ENCODE peak calls at places on chromosome 19, in eight cellular contexts. One of them, this sample, is unnamed.

GRCh38 chr19:17124025-17124424 is 48.4 kb downstream of the MYO9B start:
- DNase-seq in CD4-positive, alpha-beta T cell: no peak
- DNase-seq in cardiac fibroblast: no peak
- DNase-seq in heart left ventricle: no peak
- DNase-seq in tibial nerve: no peak
- DNase-seq in lower leg skin: no peak
- DNase-seq in MCF 10A: no peak
- DNase-seq in AG09309: no peak
- DNase-seq in this sample: no peak

GRCh38 chr19:46698395-46699321 is 18.3 kb downstream of the PRKD2 start:
- DNase-seq in CD4-positive, alpha-beta T cell: no peak
- DNase-seq in cardiac fibroblast: no peak
- DNase-seq in heart left ventricle: no peak
- DNase-seq in tibial nerve: no peak
- DNase-seq in lower leg skin: no peak
- DNase-seq in MCF 10A: no peak
- DNase-seq in AG09309: no peak
- DNase-seq in this sample: no peak

GRCh38 chr19:49335784-49336481 is 727 bp downstream of the CD37 start:
- DNase-seq in CD4-positive, alpha-beta T cell: no peak
- DNase-seq in cardiac fibroblast: no peak
- DNase-seq in heart left ventricle: peak; percentile 3
- DNase-seq in tibial nerve: no peak
- DNase-seq in lower leg skin: no peak
- DNase-seq in MCF 10A: no peak
- DNase-seq in AG09309: no peak
- DNase-seq in this sample: peak; percentile 67

GRCh38 chr19:51026554-51026831 is at the start of gene KLK11:
- DNase-seq in CD4-positive, alpha-beta T cell: no peak
- DNase-seq in cardiac fibroblast: no peak
- DNase-seq in heart left ventricle: no peak
- DNase-seq in tibial nerve: no peak
- DNase-seq in lower leg skin: no peak
- DNase-seq in MCF 10A: no peak
- DNase-seq in AG09309: no peak
- DNase-seq in this sample: no peak

GRCh38 chr19:14361824-14362223 is 19.4 kb upstream of the ADGRE5 start:
- DNase-seq in CD4-positive, alpha-beta T cell: peak; percentile 46
- DNase-seq in cardiac fibroblast: peak; percentile 50
- DNase-seq in heart left ventricle: no peak
- DNase-seq in tibial nerve: no peak
- DNase-seq in lower leg skin: no peak
- DNase-seq in MCF 10A: peak; percentile 38
- DNase-seq in AG09309: no peak
- DNase-seq in this sample: peak; percentile 62

GRCh38 chr19:49439841-49440240 is 1.5 kb downstream of the SLC17A7 start:
- DNase-seq in CD4-positive, alpha-beta T cell: no peak
- DNase-seq in cardiac fibroblast: no peak
- DNase-seq in heart left ventricle: no peak
- DNase-seq in tibial nerve: no peak
- DNase-seq in lower leg skin: no peak
- DNase-seq in MCF 10A: no peak
- DNase-seq in AG09309: no peak
- DNase-seq in this sample: no peak

GRCh38 chr19:7867092-7867844 is 6.9 kb downstream of the PRR36 start:
- DNase-seq in CD4-positive, alpha-beta T cell: no peak
- DNase-seq in cardiac fibroblast: no peak
- DNase-seq in heart left ventricle: no peak
- DNase-seq in tibial nerve: no peak
- DNase-seq in lower leg skin: no peak
- DNase-seq in MCF 10A: no peak
- DNase-seq in AG09309: no peak
- DNase-seq in this sample: no peak

GRCh38 chr19:13884726-13885591 is 8.0 kb downstream of the NANOS3 start:
- DNase-seq in CD4-positive, alpha-beta T cell: no peak
- DNase-seq in cardiac fibroblast: no peak
- DNase-seq in heart left ventricle: no peak
- DNase-seq in tibial nerve: peak; percentile 35
- DNase-seq in lower leg skin: no peak
- DNase-seq in MCF 10A: no peak
- DNase-seq in AG09309: no peak
- DNase-seq in this sample: no peak

GRCh38 chr19:4597975-4598671 is 38.6 kb upstream of the SEMA6B start:
- DNase-seq in CD4-positive, alpha-beta T cell: peak; percentile 53
- DNase-seq in cardiac fibroblast: no peak
- DNase-seq in heart left ventricle: peak; percentile 28
- DNase-seq in tibial nerve: no peak
- DNase-seq in lower leg skin: no peak
- DNase-seq in MCF 10A: peak; percentile 66
- DNase-seq in AG09309: no peak
- DNase-seq in this sample: peak; percentile 88

GRCh38 chr19:35869327-35870123 is 1.2 kb downstream of the APLP1 start:
- DNase-seq in CD4-positive, alpha-beta T cell: peak; percentile 79
- DNase-seq in cardiac fibroblast: peak; percentile 69
- DNase-seq in heart left ventricle: peak; percentile 54
- DNase-seq in tibial nerve: no peak
- DNase-seq in lower leg skin: peak; percentile 29
- DNase-seq in MCF 10A: no peak
- DNase-seq in AG09309: no peak
- DNase-seq in this sample: peak; percentile 86

GRCh38 chr19:35555301-35556005 is 8.0 kb downstream of the ATP4A start:
- DNase-seq in CD4-positive, alpha-beta T cell: no peak
- DNase-seq in cardiac fibroblast: peak; percentile 39
- DNase-seq in heart left ventricle: no peak
- DNase-seq in tibial nerve: no peak
- DNase-seq in lower leg skin: no peak
- DNase-seq in MCF 10A: peak; percentile 41
- DNase-seq in AG09309: no peak
- DNase-seq in this sample: no peak

GRCh38 chr19:54928299-54928698 is 19.0 kb downstream of the NLRP7 start:
- DNase-seq in CD4-positive, alpha-beta T cell: no peak
- DNase-seq in cardiac fibroblast: peak; percentile 8
- DNase-seq in heart left ventricle: no peak
- DNase-seq in tibial nerve: no peak
- DNase-seq in lower leg skin: no peak
- DNase-seq in MCF 10A: peak; percentile 5
- DNase-seq in AG09309: no peak
- DNase-seq in this sample: no peak

GRCh38 chr19:1261863-1262686 is 7.1 kb upstream of the CIRBP start:
- DNase-seq in CD4-positive, alpha-beta T cell: no peak
- DNase-seq in cardiac fibroblast: peak; percentile 39
- DNase-seq in heart left ventricle: peak; percentile 74
- DNase-seq in tibial nerve: peak; percentile 41
- DNase-seq in lower leg skin: no peak
- DNase-seq in MCF 10A: peak; percentile 90
- DNase-seq in AG09309: no peak
- DNase-seq in this sample: no peak

GRCh38 chr19:45104658-45105384 is 11.8 kb downstream of the PPP1R37 start:
- DNase-seq in CD4-positive, alpha-beta T cell: no peak
- DNase-seq in cardiac fibroblast: no peak
- DNase-seq in heart left ventricle: no peak
- DNase-seq in tibial nerve: no peak
- DNase-seq in lower leg skin: no peak
- DNase-seq in MCF 10A: no peak
- DNase-seq in AG09309: no peak
- DNase-seq in this sample: no peak

GRCh38 chr19:23525265-23525862 is 130.1 kb upstream of the ZNF91 start:
- DNase-seq in CD4-positive, alpha-beta T cell: no peak
- DNase-seq in cardiac fibroblast: no peak
- DNase-seq in heart left ventricle: no peak
- DNase-seq in tibial nerve: no peak
- DNase-seq in lower leg skin: no peak
- DNase-seq in MCF 10A: no peak
- DNase-seq in AG09309: no peak
- DNase-seq in this sample: no peak
- TF ChIP-seq CTCF in CD4-positive, alpha-beta T cell: no peak
- TF ChIP-seq CTCF in cardiac fibroblast: no peak
- TF ChIP-seq CTCF in heart left ventricle: no peak
- TF ChIP-seq CTCF in tibial nerve: no peak
- TF ChIP-seq CTCF in lower leg skin: no peak
- TF ChIP-seq CTCF in MCF 10A: no peak
- TF ChIP-seq CTCF in AG09309: no peak
- TF ChIP-seq CTCF in this sample: no peak

GRCh38 chr19:12881172-12881808 is at the start of gene DNASE2:
- DNase-seq in CD4-positive, alpha-beta T cell: peak; percentile 84
- DNase-seq in cardiac fibroblast: peak; percentile 93
- DNase-seq in heart left ventricle: peak; percentile 95
- DNase-seq in tibial nerve: peak; percentile 96
- DNase-seq in lower leg skin: peak; percentile 97
- DNase-seq in MCF 10A: peak; percentile 99
- DNase-seq in AG09309: peak; percentile 61
- DNase-seq in this sample: peak; percentile 97
- TF ChIP-seq CTCF in CD4-positive, alpha-beta T cell: no peak
- TF ChIP-seq CTCF in cardiac fibroblast: no peak
- TF ChIP-seq CTCF in heart left ventricle: no peak
- TF ChIP-seq CTCF in tibial nerve: no peak
- TF ChIP-seq CTCF in lower leg skin: no peak
- TF ChIP-seq CTCF in MCF 10A: no peak
- TF ChIP-seq CTCF in AG09309: no peak
- TF ChIP-seq CTCF in this sample: no peak

DNA sequence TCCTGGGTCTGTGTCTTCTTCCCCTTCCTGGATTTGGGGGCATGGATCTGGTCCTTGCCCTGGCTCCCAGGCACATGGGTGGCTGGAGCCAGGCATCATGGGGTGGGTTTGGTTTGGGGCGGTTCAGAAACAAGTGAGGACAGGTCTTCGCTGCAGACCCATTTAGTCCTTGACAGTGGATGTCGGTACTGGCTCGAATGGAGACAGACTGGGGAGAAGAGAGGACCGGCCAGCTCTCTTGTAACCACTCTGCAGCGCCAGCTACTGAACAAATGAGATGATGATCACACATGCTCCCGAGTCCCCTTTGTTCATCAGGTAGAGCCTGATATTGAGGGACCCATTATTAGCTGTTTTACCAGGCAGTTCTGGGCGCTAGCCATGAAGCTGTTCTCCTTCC is 64.5 kb downstream of the CHST8 start:
- DNase-seq in CD4-positive, alpha-beta T cell: no peak
- DNase-seq in cardiac fibroblast: no peak
- DNase-seq in heart left ventricle: no peak
- DNase-seq in tibial nerve: no peak
- DNase-seq in lower leg skin: no peak
- DNase-seq in MCF 10A: no peak
- DNase-seq in AG09309: no peak
- DNase-seq in this sample: no peak
- TF ChIP-seq CTCF in CD4-positive, alpha-beta T cell: no peak
- TF ChIP-seq CTCF in cardiac fibroblast: no peak
- TF ChIP-seq CTCF in heart left ventricle: no peak
- TF ChIP-seq CTCF in tibial nerve: no peak
- TF ChIP-seq CTCF in lower leg skin: no peak
- TF ChIP-seq CTCF in MCF 10A: no peak
- TF ChIP-seq CTCF in AG09309: no peak
- TF ChIP-seq CTCF in this sample: no peak

DNA sequence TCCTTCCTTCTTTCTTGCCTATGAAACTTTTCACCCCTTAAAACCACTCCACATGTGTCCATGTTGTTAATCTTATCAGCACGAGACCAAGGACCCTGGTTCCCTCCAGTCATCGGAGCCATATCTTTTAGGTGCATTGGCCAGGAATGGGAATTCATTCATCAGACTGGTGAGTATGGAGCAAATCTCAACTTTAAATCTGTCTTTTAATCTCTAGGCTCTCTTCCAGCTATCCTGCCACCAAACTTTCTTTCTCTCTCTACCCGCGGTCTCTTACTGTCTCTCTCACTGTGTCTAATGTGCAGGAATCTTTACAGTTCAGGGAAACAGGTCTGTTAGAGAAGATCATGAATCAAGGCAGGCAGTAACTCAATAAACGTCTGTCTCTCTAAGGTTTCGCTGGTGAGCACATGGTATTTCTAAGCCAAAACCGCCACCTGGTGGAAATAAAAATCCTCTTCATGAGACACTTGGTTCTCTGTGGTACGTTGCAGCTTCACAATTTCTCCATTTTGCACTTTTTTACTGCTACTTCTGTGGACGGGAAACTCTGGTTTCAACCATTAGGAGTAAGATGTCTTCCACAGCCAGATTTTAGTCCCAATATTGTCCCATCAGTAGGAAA is 16.1 kb downstream of the LGALS16 start:
- DNase-seq in CD4-positive, alpha-beta T cell: peak; percentile 32
- DNase-seq in cardiac fibroblast: peak; percentile 75
- DNase-seq in heart left ventricle: no peak
- DNase-seq in tibial nerve: no peak
- DNase-seq in lower leg skin: no peak
- DNase-seq in MCF 10A: peak; percentile 66
- DNase-seq in AG09309: peak; percentile 2
- DNase-seq in this sample: peak; percentile 35
- TF ChIP-seq CTCF in CD4-positive, alpha-beta T cell: peak; percentile 69
- TF ChIP-seq CTCF in cardiac fibroblast: peak; percentile 46
- TF ChIP-seq CTCF in heart left ventricle: peak; percentile 56
- TF ChIP-seq CTCF in tibial nerve: peak; percentile 22
- TF ChIP-seq CTCF in lower leg skin: no peak
- TF ChIP-seq CTCF in MCF 10A: peak; percentile 43
- TF ChIP-seq CTCF in AG09309: peak; percentile 54
- TF ChIP-seq CTCF in this sample: peak; percentile 54

GRCh38 chr19:40304306-40304705 is 19.2 kb upstream of the AKT2 start:
- DNase-seq in CD4-positive, alpha-beta T cell: no peak
- DNase-seq in cardiac fibroblast: peak; percentile 18
- DNase-seq in heart left ventricle: no peak
- DNase-seq in tibial nerve: no peak
- DNase-seq in lower leg skin: no peak
- DNase-seq in MCF 10A: no peak
- DNase-seq in AG09309: no peak
- DNase-seq in this sample: no peak

GRCh38 chr19:40303765-40304164 is 18.6 kb upstream of the AKT2 start:
- DNase-seq in CD4-positive, alpha-beta T cell: no peak
- DNase-seq in cardiac fibroblast: no peak
- DNase-seq in heart left ventricle: no peak
- DNase-seq in tibial nerve: no peak
- DNase-seq in lower leg skin: no peak
- DNase-seq in MCF 10A: no peak
- DNase-seq in AG09309: no peak
- DNase-seq in this sample: no peak

GRCh38 chr19:40302224-40303011 is 17.3 kb upstream of the AKT2 start:
- DNase-seq in CD4-positive, alpha-beta T cell: no peak
- DNase-seq in cardiac fibroblast: no peak
- DNase-seq in heart left ventricle: no peak
- DNase-seq in tibial nerve: no peak
- DNase-seq in lower leg skin: no peak
- DNase-seq in MCF 10A: peak; percentile 31
- DNase-seq in AG09309: no peak
- DNase-seq in this sample: no peak

GRCh38 chr19:40309666-40310065 is 24.5 kb upstream of the AKT2 start:
- DNase-seq in CD4-positive, alpha-beta T cell: no peak
- DNase-seq in cardiac fibroblast: no peak
- DNase-seq in heart left ventricle: no peak
- DNase-seq in tibial nerve: no peak
- DNase-seq in lower leg skin: no peak
- DNase-seq in MCF 10A: no peak
- DNase-seq in AG09309: no peak
- DNase-seq in this sample: no peak

GRCh38 chr19:40305403-40305802 is 20.3 kb upstream of the AKT2 start:
- DNase-seq in CD4-positive, alpha-beta T cell: peak; percentile 69
- DNase-seq in cardiac fibroblast: peak; percentile 93
- DNase-seq in heart left ventricle: peak; percentile 82
- DNase-seq in tibial nerve: no peak
- DNase-seq in lower leg skin: peak; percentile 64
- DNase-seq in MCF 10A: peak; percentile 92
- DNase-seq in AG09309: peak; percentile 72
- DNase-seq in this sample: peak; percentile 87
- TF ChIP-seq CTCF in CD4-positive, alpha-beta T cell: peak; percentile 78
- TF ChIP-seq CTCF in cardiac fibroblast: peak; percentile 56
- TF ChIP-seq CTCF in heart left ventricle: peak; percentile 77
- TF ChIP-seq CTCF in tibial nerve: peak; percentile 55
- TF ChIP-seq CTCF in lower leg skin: no peak
- TF ChIP-seq CTCF in MCF 10A: peak; percentile 72
- TF ChIP-seq CTCF in AG09309: peak; percentile 80
- TF ChIP-seq CTCF in this sample: peak; percentile 75

This sample was measured in GM10248.